ENCODE peak calls at places on chromosomes 1 and 21, in five cellular contexts. Q is lower leg skin; Z is Kasumi-1; G is mammary epithelial cell; J is stimulated activated CD8-positive, alpha-beta memory T cell treated with anti-CD3 and anti-CD28 coated beads, Interleukin-15, amount 100 ng/mL, for 1 hour. L is an unnamed sample.
A peak's percentile ranks its signal among the peaks of the same experiment; 100 is the strongest.

GRCh38 chr1:23566304-23566703 is 7.0 kb upstream of the ID3 start:
- DNase-seq in G (no peak), Q (no peak), J (no peak), Z (no peak), L (no peak)

GRCh38 chr1:36324322-36324802 is 917 bp upstream of the EVA1B start:
- DNase-seq in Z (no peak), J (no peak), G (no peak), Q (no peak), L (no peak)

GRCh38 chr1:70458120-70458519 is 47.1 kb downstream of the CTH start:
- DNase-seq in J (no peak), G (no peak), Z (peak; percentile 61), Q (no peak), L (peak; percentile 8)

GRCh38 chr1:172662464-172663109 is 3.7 kb downstream of the FASLG start:
- DNase-seq in J (peak; percentile 72), Q (peak; percentile 32), G (peak; percentile 80), Z (peak; percentile 98), L (no peak)

GRCh38 chr1:215718888-215719287 is 151.8 kb downstream of the KCTD3 start:
- DNase-seq in Q (no peak), G (no peak), J (no peak), Z (no peak), L (no peak)

GRCh38 chr1:180241716-180242544 is 11.9 kb downstream of the LHX4 start:
- DNase-seq in Q (no peak), J (no peak), G (peak; percentile 12), Z (peak; percentile 79), L (no peak)

GRCh38 chr1:246631426-246631825 is 65.2 kb downstream of the CNST start:
- DNase-seq in J (no peak), G (no peak), Q (no peak), Z (no peak), L (no peak)

GRCh38 chr21:17757671-17758070 is 61.5 kb downstream of the C21orf91 start:
- DNase-seq in G (no peak), J (no peak), Q (no peak), Z (no peak), L (no peak)

GRCh38 chr1:24236170-24237045 is 49.3 kb upstream of the IFNLR1 start:
- DNase-seq in G (peak; percentile 88), J (no peak), Q (no peak), Z (no peak), L (no peak)

GRCh38 chr21:25578070-25578961 is 29.0 kb downstream of the MRPL39 start:
- DNase-seq in G (no peak), Z (no peak), Q (no peak), J (no peak), L (no peak)

GRCh38 chr1:232385221-232385620 is 244.7 kb downstream of the SIPA1L2 start:
- DNase-seq in G (peak; percentile 62), Q (no peak), Z (no peak), J (no peak), L (no peak)

GRCh38 chr21:39319251-39319756 is 5.9 kb upstream of the BRWD1 start:
- DNase-seq in Q (peak; percentile 32), J (no peak), G (no peak), Z (no peak), L (no peak)

GRCh38 chr1:3312894-3313578 is 141.4 kb upstream of the ARHGEF16 start:
- DNase-seq in G (peak; percentile 42), J (no peak), Z (no peak), Q (peak; percentile 71), L (peak; percentile 44)

GRCh38 chr1:29651684-29652665 is 415.7 kb downstream of the PTPRU start:
- DNase-seq in Z (no peak), G (no peak), Q (no peak), J (no peak), L (no peak)

GRCh38 chr1:167270230-167270817 is 49.6 kb downstream of the POU2F1 start:
- DNase-seq in J (no peak), Q (no peak), Z (no peak), G (no peak), L (no peak)

GRCh38 chr1:229430761-229431269 is 3.1 kb downstream of the ACTA1 start:
- DNase-seq in G (no peak), J (no peak), Q (no peak), Z (peak; percentile 57), L (peak; percentile 75)

GRCh38 chr21:38220270-38220737 is 36.5 kb upstream of the KCNJ15 start:
- DNase-seq in G (no peak), J (no peak), Z (no peak), Q (no peak), L (no peak)

GRCh38 chr1:69814926-69815325 is 247.2 kb downstream of the LRRC7 start:
- DNase-seq in J (no peak), Z (no peak), Q (no peak), G (no peak), L (no peak)

GRCh38 chr1:110048240-110048639 is 13.8 kb downstream of the STRIP1 start:
- DNase-seq in Z (no peak), Q (no peak), G (no peak), J (no peak), L (no peak)

GRCh38 chr1:25586181-25586588 is 30.4 kb upstream of the MAN1C1 start:
- DNase-seq in Z (no peak), J (no peak), G (no peak), Q (no peak), L (no peak)

GRCh38 chr1:94654919-94655318 is 113.4 kb upstream of the F3 start:
- DNase-seq in J (no peak), Z (no peak), Q (no peak), G (no peak), L (no peak)

GRCh38 chr1:7171168-7171567 is 385.9 kb downstream of the CAMTA1 start:
- DNase-seq in Q (no peak), Z (no peak), J (no peak), G (no peak), L (no peak)

GRCh38 chr1:3546048-3546384 is 65.3 kb downstream of the MEGF6 start:
- DNase-seq in Z (no peak), J (no peak), G (no peak), Q (no peak), L (no peak)

GRCh38 chr1:169999357-169999756 is 75.1 kb downstream of the KIFAP3 start:
- DNase-seq in G (peak; percentile 84), J (no peak), Z (no peak), Q (no peak), L (no peak)

GRCh38 chr1:11138952-11139351 is 39.3 kb upstream of the EXOSC10 start:
- DNase-seq in Z (no peak), G (peak; percentile 61), Q (no peak), J (no peak), L (no peak)

GRCh38 chr1:203643213-203644045 is 16.8 kb downstream of the ATP2B4 start:
- DNase-seq in G (peak; percentile 86), Q (no peak), Z (no peak), J (no peak), L (no peak)

GRCh38 chr1:31746687-31747086 is 17.5 kb downstream of the ADGRB2 start:
- DNase-seq in Z (no peak), Q (no peak), G (no peak), J (no peak), L (no peak)

GRCh38 chr1:200139661-200140250 is 112.2 kb downstream of the NR5A2 start:
- DNase-seq in Z (peak; percentile 81), J (no peak), G (peak; percentile 32), Q (no peak), L (no peak)

GRCh38 chr1:246041360-246041759 is 465.7 kb downstream of the SMYD3 start:
- DNase-seq in Z (no peak), G (no peak), Q (no peak), J (no peak), L (no peak)

GRCh38 chr1:30743584-30744059 is 14.0 kb downstream of the LAPTM5 start:
- DNase-seq in Q (no peak), Z (peak; percentile 91), G (peak; percentile 81), J (peak; percentile 39), L (no peak)

GRCh38 chr1:175024773-175025172 is 1.5 kb upstream of the MRPS14 start:
- DNase-seq in Q (no peak), G (no peak), Z (no peak), J (no peak), L (no peak)

GRCh38 chr1:220160027-220160426 is 66.1 kb downstream of the IARS2 start:
- DNase-seq in Q (no peak), G (no peak), Z (no peak), J (no peak), L (no peak)

GRCh38 chr1:24991242-24992037 is 61.4 kb upstream of the RUNX3 start:
- DNase-seq in Z (no peak), G (no peak), Q (no peak), J (no peak), L (no peak)

GRCh38 chr1:62436039-62436465 is 797 bp upstream of the USP1 start:
- DNase-seq in G (no peak), Z (no peak), J (no peak), Q (no peak), L (peak; percentile 90)

GRCh38 chr1:105294838-105295237 is 1545.1 kb downstream of the AMY1C start:
- DNase-seq in G (no peak), J (no peak), Q (no peak), Z (no peak), L (no peak)

GRCh38 chr21:35664683-35665082 is 395.6 kb downstream of the SETD4 start:
- DNase-seq in Z (no peak), Q (no peak), J (no peak), G (peak; percentile 97), L (no peak)

GRCh38 chr21:45803613-45804340 is 160.3 kb downstream of the PCBP3 start:
- DNase-seq in J (no peak), Q (no peak), Z (no peak), G (no peak), L (no peak)

GRCh38 chr21:44399151-44399954 is 45.9 kb downstream of the TRPM2 start:
- DNase-seq in Q (no peak), G (no peak), J (no peak), Z (no peak), L (no peak)

L was measured in neural crest cell.